ENCODE peak calls at places on chromosomes 3 and 15, in five cellular contexts. A is Panc1, E is K562, I is HepG2, S is HCT116. B is an unnamed sample.

GRCh38 chr3:65714138-65714537 is 324.6 kb downstream of the MAGI1 start:
- ATAC-seq in A (no peak), S (no peak), I (no peak), E (no peak), B (no peak)

GRCh38 chr3:51075221-51075775 is 309.8 kb upstream of the MANF start:
- ATAC-seq in E (no peak), A (no peak), S (no peak), I (no peak), B (no peak)

GRCh38 chr15:55873024-55873745 is 120.2 kb downstream of the NEDD4 start:
- ATAC-seq in E (no peak), A (no peak), S (no peak), I (no peak), B (no peak)

GRCh38 chr3:33868309-33868708 is 69.9 kb downstream of the PDCD6IP start:
- ATAC-seq in I (no peak), E (peak), A (no peak), S (no peak), B (no peak)

GRCh38 chr3:62134061-62134496 is 239.3 kb downstream of the FEZF2 start:
- ATAC-seq in A (no peak), E (no peak), S (peak), I (no peak), B (peak)

GRCh38 chr3:71515640-71516383 is 67.7 kb downstream of the FOXP1 start:
- ATAC-seq in E (no peak), S (no peak), I (no peak), A (no peak), B (peak)

GRCh38 chr3:118802325-118803095 is 232.1 kb downstream of the IGSF11 start:
- ATAC-seq in E (no peak), A (no peak), S (no peak), I (peak), B (no peak)

GRCh38 chr3:46705751-46706572 is 4.8 kb downstream of the TMIE start:
- ATAC-seq in A (no peak), E (no peak), S (peak), I (no peak), B (no peak)

GRCh38 chr3:151896662-151897012 is 23.2 kb downstream of the SUCNR1 start:
- ATAC-seq in I (no peak), E (no peak), A (no peak), S (peak), B (no peak)

GRCh38 chr3:65867463-65868210 is 171.1 kb downstream of the MAGI1 start:
- ATAC-seq in E (no peak), A (no peak), I (no peak), S (no peak), B (no peak)

GRCh38 chr3:149576071-149576564 is 81.7 kb downstream of the WWTR1 start:
- ATAC-seq in S (peak), E (peak), A (peak), I (peak), B (peak)

GRCh38 chr3:188322135-188322892 is 168.4 kb downstream of the LPP start:
- ATAC-seq in I (no peak), A (no peak), E (no peak), S (no peak), B (no peak)

GRCh38 chr3:8503871-8504610 is 2.4 kb downstream of the LMCD1 start:
- ATAC-seq in E (no peak), S (no peak), A (peak), I (no peak), B (no peak)

GRCh38 chr3:122609798-122610559 is 32.5 kb downstream of the PARP15 start:
- ATAC-seq in I (no peak), A (peak), E (no peak), S (peak), B (no peak)
- H3K4me3 ChIP-seq in I (no peak), A (no peak), E (no peak), S (peak), B (no peak)

DNA sequence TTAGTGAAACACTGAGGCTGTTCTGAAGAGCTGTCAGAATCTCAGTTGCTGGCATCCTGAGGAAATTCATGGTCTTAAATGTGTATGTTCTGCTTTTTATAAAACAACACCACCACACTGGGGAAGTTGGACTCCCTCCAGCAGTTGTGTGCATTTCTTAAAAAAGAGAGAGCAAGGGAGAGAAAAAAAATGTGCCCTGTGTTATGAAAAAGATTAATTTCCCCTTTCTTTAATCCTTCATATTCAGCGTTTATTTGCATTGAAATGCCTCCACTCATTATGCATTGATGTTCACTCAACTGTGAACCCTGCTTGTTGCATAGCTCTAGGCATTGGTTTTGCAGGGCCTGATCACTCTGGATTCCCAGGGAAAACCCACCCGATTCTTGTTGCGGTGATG is 4.4 kb upstream of the ZNF609 start:
- ATAC-seq in I (no peak), E (no peak), S (no peak), A (no peak), B (no peak)
- TF ChIP-seq POLR2AphosphoS5 in I (no peak), E (no peak), S (no peak), A (no peak), B (no peak)

GRCh38 chr3:128607710-128608048 is 42.9 kb downstream of the RPN1 start:
- ATAC-seq in S (no peak), I (no peak), A (no peak), E (no peak), B (no peak)
- H3K4me3 ChIP-seq in S (no peak), I (no peak), A (peak), E (no peak), B (peak)

GRCh38 chr3:183155499-183155898 is 7.0 kb downstream of the LAMP3 start:
- ATAC-seq in E (no peak), A (no peak), I (no peak), S (no peak), B (no peak)
- TF ChIP-seq POLR2AphosphoS5 in E (no peak), A (no peak), I (no peak), S (no peak), B (no peak)

GRCh38 chr3:116046350-116046749 is 398.9 kb downstream of the LSAMP start:
- ATAC-seq in S (no peak), I (no peak), E (peak), A (no peak), B (no peak)

GRCh38 chr3:116050311-116050710 is 395.0 kb downstream of the LSAMP start:
- ATAC-seq in A (no peak), I (no peak), E (no peak), S (no peak), B (no peak)

GRCh38 chr3:116040152-116040551 is 405.1 kb downstream of the LSAMP start:
- ATAC-seq in S (no peak), I (no peak), A (no peak), E (peak), B (no peak)

GRCh38 chr3:116048991-116049390 is 396.3 kb downstream of the LSAMP start:
- ATAC-seq in S (no peak), E (no peak), I (no peak), A (no peak), B (no peak)

DNA sequence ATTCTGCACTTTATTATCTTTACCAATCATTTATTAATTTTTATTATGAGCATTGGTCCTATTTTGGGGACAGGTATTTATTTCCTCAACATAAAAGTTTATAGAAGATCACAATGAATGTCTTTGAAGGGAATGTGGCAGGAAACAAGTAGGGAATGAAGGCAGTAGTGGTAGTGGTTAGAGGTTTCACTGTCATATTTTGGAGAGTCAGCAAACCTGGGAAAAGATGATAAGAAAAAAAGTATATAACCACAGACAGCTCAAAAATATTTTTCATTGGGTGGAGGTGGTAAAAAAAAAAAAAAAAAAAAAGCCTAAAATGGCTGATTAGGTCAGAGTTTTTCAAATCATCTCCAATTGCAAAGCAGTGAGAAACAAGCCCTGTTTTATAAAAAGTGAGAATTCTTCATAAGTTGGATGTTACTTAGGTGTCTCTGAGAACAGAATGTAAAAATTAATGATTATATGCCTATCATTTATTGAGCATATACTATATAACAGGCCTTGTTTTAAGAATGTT is 400.0 kb downstream of the LSAMP start:
- ATAC-seq in S (no peak), E (peak), A (no peak), I (no peak), B (no peak)
- H3K4me3 ChIP-seq in S (no peak), E (no peak), A (no peak), I (no peak), B (no peak)

GRCh38 chr15:63909819-63910437 is 76.2 kb upstream of the HERC1 start:
- ATAC-seq in S (no peak), I (peak), E (peak), A (peak), B (no peak)

GRCh38 chr15:63911160-63911559 is 77.4 kb upstream of the HERC1 start:
- ATAC-seq in E (no peak), S (no peak), A (no peak), I (no peak), B (no peak)

GRCh38 chr15:63913786-63914185 is 80.0 kb upstream of the HERC1 start:
- ATAC-seq in I (no peak), S (no peak), A (no peak), E (no peak), B (no peak)

GRCh38 chr15:63908986-63909385 is 75.2 kb upstream of the HERC1 start:
- ATAC-seq in S (no peak), A (no peak), E (no peak), I (no peak), B (no peak)

DNA sequence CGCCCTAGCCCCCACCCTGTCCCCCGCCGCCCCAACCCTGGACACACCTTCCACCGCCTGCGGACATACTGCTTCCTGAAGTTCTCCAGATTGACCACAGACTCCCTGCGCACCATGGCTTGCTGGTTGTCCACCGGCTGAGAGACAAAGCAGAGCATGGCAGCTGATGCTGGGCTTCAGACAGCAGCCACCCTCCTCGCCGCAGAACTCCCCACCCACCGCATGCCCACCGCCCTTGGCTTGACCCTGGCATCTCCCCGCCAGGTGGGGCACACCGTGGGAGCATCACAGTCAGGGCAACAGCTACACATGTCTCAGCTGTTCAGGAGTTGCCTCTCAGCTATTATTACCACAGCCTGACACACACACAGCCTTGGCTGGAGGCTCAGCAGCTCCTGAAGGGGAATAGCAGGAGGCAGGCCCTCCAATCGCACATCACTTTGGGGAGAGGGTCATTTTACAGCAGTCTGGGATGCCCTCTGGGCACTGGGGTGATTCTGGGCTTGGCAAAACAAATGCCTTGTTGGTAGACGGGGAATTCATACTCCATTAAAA is 78.4 kb upstream of the HERC1 start:
- ATAC-seq in A (peak), I (no peak), S (no peak), E (no peak), B (no peak)
- TF ChIP-seq POLR2AphosphoS5 in A (no peak), I (no peak), S (no peak), E (no peak), B (no peak)

DNA sequence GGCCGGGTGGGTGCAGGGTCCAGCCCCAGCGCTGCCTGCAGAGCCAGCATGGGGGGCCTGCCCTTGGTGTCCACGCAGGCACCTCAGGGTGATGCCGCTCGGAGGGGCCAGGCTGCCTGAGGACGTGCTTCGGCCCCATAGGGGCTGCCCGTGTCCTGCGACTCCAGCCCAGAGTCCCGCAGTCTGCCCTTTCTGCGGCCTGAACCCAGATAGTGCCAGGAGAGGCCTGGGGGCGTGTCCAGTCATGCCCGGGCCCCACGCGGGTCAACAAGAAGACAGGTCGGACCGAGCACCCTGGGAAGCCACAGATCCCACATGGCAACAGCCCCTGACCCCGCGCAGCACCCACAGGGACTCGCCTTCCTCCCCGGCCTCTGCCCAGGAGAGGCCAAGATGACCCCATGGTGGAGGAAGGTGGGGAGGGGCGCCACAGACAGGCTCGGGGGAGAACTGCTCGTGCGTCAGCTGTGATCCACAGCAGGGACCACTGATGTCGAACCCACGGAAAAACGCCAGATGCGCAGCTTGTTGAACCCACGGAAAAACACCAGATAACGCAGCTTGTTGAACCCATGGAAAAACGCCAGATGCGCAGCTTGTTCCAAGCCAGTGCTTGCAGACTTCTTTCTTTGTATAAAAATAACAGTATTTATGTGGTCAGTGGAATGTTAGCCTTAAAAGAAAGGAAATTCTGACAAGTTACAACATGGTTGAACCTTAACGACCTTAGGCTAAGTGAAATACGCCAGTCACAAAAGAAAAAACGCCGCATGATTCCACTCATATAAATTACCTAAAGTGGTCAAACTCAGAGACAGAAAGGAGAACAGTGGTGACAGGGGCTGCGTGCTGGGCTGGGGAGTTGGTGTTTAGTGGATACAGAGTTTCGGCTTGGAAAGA is 28.5 kb downstream of the CYFIP1 start:
- ATAC-seq in E (no peak), I (no peak), A (no peak), S (no peak), B (no peak)
- H3K4me3 ChIP-seq in E (no peak), I (no peak), A (no peak), S (no peak), B (no peak)